ENCODE peak calls at places on chromosomes 3 and 15, in ten cellular contexts. K is OCI-LY7, R is A549, H is tibial nerve, P is ovary, V is upper lobe of right lung, O is fibroblast of the aortic adventitia, C is epithelial cell of esophagus, I is brain microvascular endothelial cell, Q is mesothelial cell of epicardium. G is an unnamed sample.

GRCh38 chr3:13515786-13516783 is 32.8 kb upstream of the FBLN2 start:
- DNase-seq in K (no peak), P (no peak), Q (no peak), I (no peak), R (no peak), H (no peak), O (peak), C (no peak), V (no peak), G (no peak)

GRCh38 chr15:64137226-64137833 is 14.2 kb upstream of the SNX22 start:
- DNase-seq in O (no peak), P (no peak), R (no peak), C (no peak), I (no peak), Q (no peak), H (no peak), V (no peak), K (peak), G (no peak)

GRCh38 chr3:134029256-134029733 is 430 bp downstream of the SLCO2A1 start:
- DNase-seq in R (no peak), O (peak), I (no peak), H (no peak), V (no peak), C (peak), K (no peak), Q (no peak), P (no peak), G (no peak)

GRCh38 chr3:113266738-113267137 is 55.4 kb downstream of the BOC start:
- DNase-seq in V (no peak), O (no peak), R (no peak), P (no peak), K (no peak), H (no peak), C (no peak), I (no peak), Q (no peak), G (no peak)

GRCh38 chr3:44612678-44613077 is 12.2 kb upstream of the ZNF197 start:
- DNase-seq in H (no peak), R (no peak), P (no peak), C (no peak), K (no peak), I (no peak), O (no peak), Q (no peak), V (no peak), G (no peak)

GRCh38 chr3:177358968-177359600 is 161.8 kb upstream of the TBL1XR1 start:
- DNase-seq in Q (no peak), C (peak), P (peak), R (peak), O (peak), H (no peak), I (no peak), K (peak), V (peak), G (no peak)

GRCh38 chr15:101047301-101047781 is 128.2 kb downstream of the LRRK1 start:
- DNase-seq in H (no peak), P (peak), V (peak), O (no peak), R (no peak), I (no peak), C (no peak), Q (peak), K (no peak), G (no peak)

GRCh38 chr3:113844622-113845222 is 6.1 kb downstream of the GRAMD1C start:
- DNase-seq in H (no peak), I (peak), K (peak), C (peak), O (peak), Q (no peak), R (peak), P (no peak), V (no peak), G (no peak)

GRCh38 chr15:71054286-71054952 is 60.9 kb upstream of the THSD4 start:
- DNase-seq in P (no peak), H (no peak), C (no peak), I (no peak), V (no peak), R (no peak), K (no peak), O (peak), Q (no peak), G (no peak)

GRCh38 chr3:104530934-104531333 is 835.8 kb upstream of the ALCAM start:
- DNase-seq in P (no peak), H (no peak), O (no peak), C (no peak), V (no peak), R (no peak), K (no peak), I (no peak), Q (no peak), G (no peak)

DNA sequence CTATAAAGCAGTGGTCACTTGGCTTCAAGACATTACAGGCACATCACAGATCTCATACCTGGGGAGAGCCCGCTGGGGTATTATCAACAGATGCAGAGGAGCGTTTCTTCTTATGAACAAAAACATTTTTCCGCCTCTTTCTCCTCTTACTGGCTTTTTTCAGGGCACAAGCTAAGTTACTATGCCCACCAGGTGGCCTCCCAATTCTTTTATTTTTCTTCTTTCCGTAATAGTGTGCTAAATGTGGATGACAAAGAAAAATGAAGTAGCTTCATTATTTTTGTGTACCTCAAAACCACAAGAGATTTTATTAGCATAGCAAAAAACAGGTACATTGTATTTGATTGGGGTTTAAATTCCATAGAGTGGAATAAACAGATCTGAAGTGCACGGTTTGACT is 10.1 kb upstream of the STIMATE start:
- DNase-seq in R (no peak), P (no peak), O (no peak), C (no peak), V (no peak), I (no peak), Q (no peak), H (no peak), K (no peak), G (no peak)
- TF ChIP-seq CTCF in R (no peak), P (no peak), O (no peak), C (no peak), V (no peak), I (peak), Q (no peak), H (no peak), K (peak), G (no peak)

DNA sequence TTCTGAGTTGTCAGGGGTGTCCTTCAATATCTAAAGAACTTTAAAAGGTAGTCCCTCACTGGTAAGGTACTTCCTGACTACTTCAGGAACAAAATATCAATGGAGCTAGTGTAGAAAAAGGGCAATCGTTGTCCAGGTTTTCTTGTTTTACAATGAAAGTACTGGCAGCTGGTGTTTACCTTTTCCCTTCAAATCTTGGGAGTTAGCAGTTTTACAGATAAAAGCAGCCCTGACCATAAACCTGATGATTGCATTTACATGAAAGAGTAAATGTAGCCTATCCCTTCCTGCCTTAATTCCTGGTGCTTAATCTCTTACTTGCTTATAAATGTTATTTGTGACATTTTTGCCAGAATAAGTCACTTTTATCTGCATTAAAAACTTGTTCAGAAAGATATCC is 559.9 kb upstream of the ARPP21 start:
- DNase-seq in O (no peak), Q (no peak), H (no peak), C (no peak), P (no peak), R (no peak), I (no peak), K (no peak), V (no peak), G (no peak)
- TF ChIP-seq CTCF in O (no peak), Q (no peak), H (no peak), C (no peak), P (no peak), R (no peak), I (no peak), K (no peak), V (no peak), G (no peak)

DNA sequence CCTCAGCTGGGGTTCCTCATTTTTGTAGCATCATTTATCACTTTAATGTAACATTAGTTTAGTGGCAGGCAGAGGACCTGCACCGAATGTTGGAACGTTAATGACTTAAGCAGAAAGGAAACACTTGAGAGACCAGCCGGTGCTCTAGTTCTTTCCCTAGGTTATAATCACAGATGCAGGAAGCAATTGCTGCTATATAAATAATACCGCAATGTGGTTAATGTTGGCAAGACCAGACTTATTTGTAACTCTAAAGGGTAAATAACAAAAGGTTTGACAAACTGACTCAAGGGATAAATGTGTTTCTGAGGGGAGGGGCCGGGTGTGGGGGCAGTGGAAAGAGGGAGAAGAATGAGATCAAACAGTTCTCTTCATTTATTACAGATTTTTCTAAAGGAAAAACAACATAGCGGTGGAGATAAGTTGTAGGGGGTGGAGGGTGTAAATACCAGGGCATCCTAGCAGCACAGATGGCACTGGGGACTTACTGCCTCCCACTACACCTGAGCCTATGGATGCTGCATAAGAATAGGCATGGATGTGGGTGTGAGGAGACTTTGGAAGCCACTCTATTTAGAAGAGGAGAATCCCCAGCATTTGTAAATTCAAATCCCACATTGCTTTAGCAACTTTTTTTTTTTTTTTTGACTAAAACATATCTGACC is 27.6 kb upstream of the IL1RAP start:
- DNase-seq in V (no peak), I (no peak), K (no peak), Q (no peak), R (no peak), O (no peak), C (peak), H (no peak), P (no peak), G (no peak)
- TF ChIP-seq CTCF in V (no peak), I (no peak), K (no peak), Q (no peak), R (no peak), O (no peak), C (no peak), H (no peak), P (no peak), G (no peak)

GRCh38 chr15:35909414-35909813 is 363.4 kb upstream of the DPH6 start:
- DNase-seq in R (no peak), C (peak), H (no peak), Q (no peak), P (no peak), K (no peak), V (no peak), I (no peak), O (no peak), G (no peak)

GRCh38 chr15:35914573-35914972 is 368.6 kb upstream of the DPH6 start:
- DNase-seq in O (no peak), K (no peak), I (no peak), P (no peak), C (no peak), V (no peak), R (no peak), H (no peak), Q (no peak), G (no peak)

GRCh38 chr15:35910227-35910626 is 364.3 kb upstream of the DPH6 start:
- DNase-seq in I (no peak), R (no peak), Q (no peak), H (no peak), P (no peak), O (no peak), K (no peak), V (no peak), C (no peak), G (no peak)

GRCh38 chr15:35911052-35911780 is 365.3 kb upstream of the DPH6 start:
- DNase-seq in P (no peak), C (no peak), I (no peak), O (no peak), H (no peak), R (no peak), K (no peak), V (no peak), Q (no peak), G (no peak)

GRCh38 chr15:35912196-35912595 is 366.2 kb upstream of the DPH6 start:
- DNase-seq in Q (no peak), O (peak), C (peak), H (no peak), R (no peak), I (peak), V (no peak), K (no peak), P (no peak), G (no peak)
- TF ChIP-seq CTCF in Q (no peak), O (peak), C (peak), H (no peak), R (no peak), I (peak), V (no peak), K (no peak), P (no peak), G (no peak)

GRCh38 chr15:94383706-94384105 is 152.3 kb downstream of the MCTP2 start:
- DNase-seq in V (no peak), P (no peak), C (peak), Q (no peak), K (no peak), I (peak), R (no peak), O (no peak), H (no peak), G (no peak)
- TF ChIP-seq CTCF in V (no peak), P (no peak), C (no peak), Q (no peak), K (no peak), I (no peak), R (no peak), O (no peak), H (no peak), G (no peak)